ENCODE peak calls at places on chromosomes 2 and 18, in six cellular contexts. S, H, D, J, R and T are unnamed samples.

GRCh38 chr2:120617055-120617454 is 118.6 kb upstream of the GLI2 start:
- DNase-seq in D (no peak), J (no peak), R (no peak), S (no peak), H (no peak), T (no peak)

GRCh38 chr2:96148410-96149217 is 3.4 kb upstream of the DUSP2 start:
- DNase-seq in H (peak; percentile 84), J (peak; percentile 92), D (peak; percentile 84), S (peak; percentile 88), R (peak; percentile 93), T (peak; percentile 41)

GRCh38 chr2:25398534-25398933 is 56.8 kb upstream of the DNMT3A start:
- DNase-seq in H (no peak), R (no peak), D (no peak), J (no peak), S (no peak), T (no peak)

GRCh38 chr2:209638346-209638745 is 133.3 kb upstream of the UNC80 start:
- DNase-seq in R (no peak), S (no peak), J (peak; percentile 68), D (no peak), H (peak; percentile 93), T (no peak)

GRCh38 chr2:11697103-11697871 is 27.3 kb upstream of the NTSR2 start:
- DNase-seq in R (peak; percentile 59), J (peak; percentile 80), D (peak; percentile 41), H (peak; percentile 94), S (no peak), T (no peak)

GRCh38 chr2:27943138-27943537 is 52.6 kb downstream of the BABAM2 start:
- DNase-seq in R (no peak), D (no peak), S (no peak), H (no peak), J (no peak), T (no peak)

GRCh38 chr2:237551071-237551574 is 15.3 kb upstream of the PRLH start:
- DNase-seq in H (no peak), J (no peak), R (no peak), S (no peak), D (no peak), T (no peak)

GRCh38 chr2:26618611-26619010 is 22.6 kb downstream of the CIB4 start:
- DNase-seq in J (no peak), R (no peak), D (peak; percentile 11), S (no peak), H (no peak), T (no peak)

GRCh38 chr2:146912536-146912935 is 932.3 kb upstream of the ACVR2A start:
- DNase-seq in H (no peak), R (no peak), J (no peak), S (no peak), D (no peak), T (no peak)

GRCh38 chr2:69781321-69782248 is 39.7 kb downstream of the ANXA4 start:
- DNase-seq in D (no peak), J (no peak), H (no peak), R (no peak), S (no peak), T (peak; percentile 13)

GRCh38 chr2:120826260-120826648 is 90.6 kb downstream of the GLI2 start:
- DNase-seq in H (no peak), J (no peak), R (no peak), S (no peak), D (no peak), T (no peak)

GRCh38 chr2:182318466-182319309 is 108.1 kb downstream of the PDE1A start:
- DNase-seq in J (no peak), R (no peak), H (peak; percentile 58), S (no peak), D (no peak), T (no peak)

GRCh38 chr2:41881249-41881648 is 166.6 kb upstream of the PKDCC start:
- DNase-seq in H (no peak), D (no peak), S (no peak), J (no peak), R (no peak), T (no peak)

GRCh38 chr2:176056411-176056810 is 27.4 kb downstream of the EVX2 start:
- DNase-seq in D (no peak), H (peak; percentile 17), J (peak; percentile 45), S (no peak), R (no peak), T (peak; percentile 22)

GRCh38 chr18:45926691-45927090 is 40.4 kb downstream of the EPG5 start:
- DNase-seq in J (no peak), S (no peak), R (no peak), H (no peak), D (no peak), T (no peak)

GRCh38 chr2:99153921-99154604 is 679 bp downstream of the TSGA10 start:
- DNase-seq in R (peak; percentile 1), J (peak; percentile 4), D (no peak), S (no peak), H (no peak), T (no peak)

GRCh38 chr2:183010112-183010511 is 28.1 kb downstream of the NCKAP1 start:
- DNase-seq in R (peak; percentile 6), D (no peak), J (peak; percentile 37), H (peak; percentile 55), S (peak; percentile 28), T (no peak)

GRCh38 chr2:148483675-148484074 is 160.9 kb upstream of the EPC2 start:
- DNase-seq in J (no peak), R (peak; percentile 66), S (no peak), D (no peak), H (no peak), T (no peak)

GRCh38 chr2:124034265-124034664 is 9.2 kb downstream of the CNTNAP5 start:
- DNase-seq in J (no peak), D (no peak), S (no peak), R (no peak), H (peak; percentile 28), T (no peak)

GRCh38 chr2:239144713-239144999 is 256.2 kb downstream of the HDAC4 start:
- DNase-seq in R (no peak), H (no peak), D (no peak), J (no peak), S (no peak), T (no peak)

GRCh38 chr2:196944570-196944969 is 18.1 kb upstream of the PGAP1 start:
- DNase-seq in D (no peak), J (no peak), R (no peak), S (no peak), H (no peak), T (no peak)